ENCODE peak calls at places on chromosome X, in ten cellular contexts. F is A549; V is fibroblast of lung; J is GM12878; G is RWPE2; R is prostate gland; U is uterus; P is mesenchymal stem cell; B is naive thymus-derived CD4-positive, alpha-beta T cell; C is ascending aorta. T is an unnamed sample. For H3K4me1, the result is how much of the 10 kb centered on the place peaks cover.

GRCh38 chrX:56764153-56764974 is 35.3 kb downstream of the NBDY start:
- DNase-seq in F (peak), V (peak), J (peak), G (no peak), R (peak), U (peak), P (peak), B (peak), C (peak), T (no peak)

GRCh38 chrX:49082472-49082871 is 2.8 kb upstream of the WDR45 start:
- DNase-seq in F (no peak), V (no peak), J (no peak), G (no peak), R (no peak), U (no peak), P (no peak), B (no peak), C (no peak), T (no peak)

GRCh38 chrX:19566359-19567141 is 51.2 kb upstream of the MAP3K15 start:
- DNase-seq in F (no peak), V (peak), J (peak), G (no peak), R (no peak), U (no peak), P (peak), B (no peak), C (no peak), T (no peak)

GRCh38 chrX:44282753-44283152 is 60.7 kb downstream of the EFHC2 start:
- DNase-seq in F (no peak), V (no peak), J (no peak), G (no peak), R (no peak), U (no peak), P (no peak), B (no peak), C (no peak), T (no peak)

GRCh38 chrX:97987979-97988378 is 1104.3 kb downstream of the RPA4 start:
- DNase-seq in F (no peak), V (no peak), J (no peak), G (no peak), R (no peak), U (no peak), P (no peak), B (no peak), C (no peak), T (no peak)

GRCh38 chrX:104085919-104086318 is 9.9 kb upstream of the TMSB15C start:
- DNase-seq in F (no peak), V (no peak), J (no peak), G (no peak), R (no peak), U (no peak), P (no peak), B (no peak), C (no peak), T (no peak)

GRCh38 chrX:108304210-108304609 is 134.0 kb downstream of the COL4A6 start:
- DNase-seq in F (no peak), V (peak), J (no peak), G (no peak), R (no peak), U (no peak), P (peak), B (no peak), C (no peak), T (no peak)

GRCh38 chrX:107731831-107732502 is 43.6 kb downstream of the TSC22D3 start:
- DNase-seq in F (peak), V (peak), J (no peak), G (peak), R (peak), U (peak), P (peak), B (no peak), C (peak), T (no peak)

GRCh38 chrX:100928660-100929613 is at the start of gene XKRX:
- DNase-seq in F (peak), V (no peak), J (no peak), G (peak), R (peak), U (peak), P (no peak), B (peak), C (no peak), T (no peak)

GRCh38 chrX:40057405-40057804 is 40.4 kb downstream of the BCOR start:
- DNase-seq in F (no peak), V (no peak), J (no peak), G (no peak), R (no peak), U (no peak), P (no peak), B (no peak), C (peak), T (no peak)

GRCh38 chrX:7215842-7216241 is 67.9 kb upstream of the PUDP start:
- DNase-seq in F (no peak), V (no peak), J (no peak), G (no peak), R (no peak), U (no peak), P (no peak), B (no peak), C (no peak), T (no peak)

GRCh38 chrX:9392445-9392844 is 72.4 kb upstream of the TBL1X start:
- DNase-seq in F (no peak), V (no peak), J (no peak), G (no peak), R (no peak), U (no peak), P (no peak), B (no peak), C (no peak), T (no peak)

GRCh38 chrX:41276661-41277506 is 57.1 kb upstream of the DDX3X start:
- DNase-seq in F (no peak), V (peak), J (no peak), G (no peak), R (no peak), U (no peak), P (no peak), B (peak), C (no peak), T (no peak)

GRCh38 chrX:35104626-35105025 is 162.0 kb downstream of the FAM47B start:
- DNase-seq in F (no peak), V (no peak), J (no peak), G (no peak), R (no peak), U (no peak), P (no peak), B (no peak), C (no peak), T (no peak)

GRCh38 chrX:102712216-102712966 is at the start of gene GPRASP2:
- DNase-seq in F (peak), V (no peak), J (no peak), G (no peak), R (peak), U (peak), P (peak), B (peak), C (peak), T (no peak)

GRCh38 chrX:84362184-84362838 is 139.9 kb downstream of the HDX start:
- DNase-seq in F (no peak), V (peak), J (no peak), G (no peak), R (no peak), U (no peak), P (no peak), B (no peak), C (no peak), T (no peak)

GRCh38 chrX:118550792-118551191 is 55.2 kb downstream of the DOCK11 start:
- DNase-seq in F (no peak), V (no peak), J (no peak), G (no peak), R (no peak), U (no peak), P (no peak), B (no peak), C (no peak), T (peak)

GRCh38 chrX:105876658-105877057 is 54.3 kb downstream of the NRK start:
- DNase-seq in F (peak), V (peak), J (no peak), G (no peak), R (no peak), U (no peak), P (peak), B (no peak), C (no peak), T (no peak)

GRCh38 chrX:132576945-132577344 is 88.1 kb upstream of the MBNL3 start:
- DNase-seq in F (no peak), V (no peak), J (no peak), G (no peak), R (no peak), U (no peak), P (peak), B (no peak), C (no peak), T (no peak)

GRCh38 chrX:41412261-41413167 is 34.6 kb upstream of the NYX start:
- DNase-seq in F (peak), V (no peak), J (no peak), G (no peak), R (no peak), U (peak), P (peak), B (peak), C (no peak), T (no peak)

GRCh38 chrX:101617211-101618191 is at the start of gene ARMCX6:
- DNase-seq in F (peak), V (peak), J (no peak), G (no peak), R (peak), U (peak), P (peak), B (peak), C (peak), T (no peak)

GRCh38 chrX:123424546-123424945 is 240.5 kb downstream of the GRIA3 start:
- DNase-seq in F (peak), V (peak), J (peak), G (no peak), R (no peak), U (no peak), P (peak), B (no peak), C (no peak), T (no peak)

GRCh38 chrX:30504309-30504708 is 73.3 kb downstream of the TASL start:
- DNase-seq in F (peak), V (peak), J (peak), G (no peak), R (no peak), U (no peak), P (peak), B (peak), C (no peak), T (no peak)

GRCh38 chrX:38560776-38561125 is 591 bp upstream of the TSPAN7 start:
- DNase-seq in F (no peak), V (no peak), J (no peak), G (no peak), R (no peak), U (no peak), P (no peak), B (no peak), C (no peak), T (no peak)

GRCh38 chrX:137926090-137926489 is 360.2 kb downstream of the ZIC3 start:
- DNase-seq in F (peak), V (no peak), J (no peak), G (no peak), R (no peak), U (no peak), P (no peak), B (peak), C (no peak), T (no peak)

GRCh38 chrX:20432048-20432447 is 165.3 kb upstream of the RPS6KA3 start:
- DNase-seq in F (peak), V (peak), J (no peak), G (no peak), R (no peak), U (no peak), P (peak), B (no peak), C (no peak), T (no peak)

GRCh38 chrX:9885150-9885549 is 82.0 kb upstream of the CLDN34 start:
- DNase-seq in F (peak), V (peak), J (no peak), G (no peak), R (peak), U (no peak), P (peak), B (peak), C (no peak), T (no peak)

GRCh38 chrX:42602136-42602535 is 175.8 kb downstream of the PPP1R2C start:
- DNase-seq in F (no peak), V (no peak), J (no peak), G (no peak), R (no peak), U (no peak), P (no peak), B (no peak), C (no peak), T (no peak)

GRCh38 chrX:9180623-9181022 is 146.7 kb upstream of the FAM9B start:
- DNase-seq in F (no peak), V (no peak), J (no peak), G (no peak), R (no peak), U (no peak), P (no peak), B (no peak), C (no peak), T (no peak)

GRCh38 chrX:121579016-121579760 is 531.8 kb downstream of the GLUD2 start:
- DNase-seq in F (peak), V (no peak), J (peak), G (no peak), R (no peak), U (no peak), P (no peak), B (peak), C (no peak), T (no peak)

GRCh38 chrX:69285401-69285871 is 120.2 kb upstream of the PJA1 start:
- DNase-seq in F (no peak), V (peak), J (no peak), G (no peak), R (peak), U (peak), P (no peak), B (no peak), C (no peak), T (no peak)

GRCh38 chrX:2693526-2694002 is 2.5 kb downstream of the CD99 start:
- DNase-seq in F (no peak), V (no peak), J (no peak), G (no peak), R (no peak), U (no peak), P (peak), B (no peak), C (no peak), T (no peak)
- H3K4me3 ChIP-seq in F (no peak), V (peak), J (peak), G (no peak), R (no peak), U (no peak), P (no peak), B (peak), C (peak), T (no peak)

GRCh38 chrX:3026074-3026588 is 15.1 kb upstream of the ARSF start:
- DNase-seq in F (no peak), V (no peak), J (no peak), G (no peak), R (peak), U (no peak), P (no peak), B (no peak), C (no peak), T (no peak)
- H3K4me1 ChIP-seq in F (under half), V (under half), J (under half), G (under half), R (under half), U (under half), P (under half), B (under half), C (under half), T (under half)

DNA sequence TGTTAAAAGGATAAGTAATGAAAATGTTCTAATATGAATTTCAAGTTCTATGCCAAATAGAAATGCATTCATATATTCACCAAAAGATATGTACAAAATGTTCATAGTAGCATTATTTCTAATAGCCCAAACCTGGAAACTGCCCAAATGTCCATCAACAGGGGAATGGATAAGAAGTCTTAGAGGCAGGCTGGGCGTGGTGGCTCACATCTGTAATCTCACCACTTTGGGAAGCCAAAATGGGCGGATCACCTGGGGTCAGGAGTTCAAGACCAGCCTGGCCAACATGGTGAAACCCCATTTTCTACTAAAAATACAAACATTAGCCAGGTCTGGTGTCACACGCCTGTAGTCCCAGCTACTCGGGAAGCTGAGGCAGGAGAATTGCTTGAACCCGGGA is 2.3 kb upstream of the HPRT1 start:
- DNase-seq in F (no peak), V (no peak), J (no peak), G (no peak), R (no peak), U (no peak), P (no peak), B (no peak), C (no peak), T (no peak)
- H3K4me3 ChIP-seq in F (no peak), V (no peak), J (no peak), G (no peak), R (no peak), U (no peak), P (no peak), B (no peak), C (no peak), T (no peak)

GRCh38 chrX:24150051-24150790 is 692 bp downstream of the ZFX start:
- DNase-seq in F (peak), V (peak), J (peak), G (peak), R (peak), U (peak), P (peak), B (peak), C (peak), T (no peak)
- H3K4me1 ChIP-seq in F (half or more), V (under half), J (under half), G (under half), R (under half), U (under half), P (under half), B (under half), C (half or more), T (half or more)

GRCh38 chrX:119757979-119758681 is at the start of gene SOWAHD:
- DNase-seq in F (peak), V (peak), J (no peak), G (no peak), R (no peak), U (no peak), P (peak), B (peak), C (no peak), T (no peak)

GRCh38 chrX:119762718-119763117 is 4.3 kb downstream of the SOWAHD start:
- DNase-seq in F (no peak), V (no peak), J (no peak), G (no peak), R (no peak), U (no peak), P (no peak), B (no peak), C (no peak), T (no peak)

GRCh38 chrX:119758682-119759332 is 419 bp downstream of the SOWAHD start:
- DNase-seq in F (no peak), V (no peak), J (no peak), G (no peak), R (no peak), U (no peak), P (peak), B (peak), C (no peak), T (no peak)

GRCh38 chrX:119759333-119759766 is 962 bp downstream of the SOWAHD start:
- DNase-seq in F (no peak), V (no peak), J (no peak), G (no peak), R (no peak), U (no peak), P (no peak), B (no peak), C (no peak), T (no peak)

GRCh38 chrX:119760026-119760902 is 1.9 kb downstream of the SOWAHD start:
- DNase-seq in F (no peak), V (no peak), J (no peak), G (no peak), R (no peak), U (no peak), P (no peak), B (no peak), C (no peak), T (no peak)
- H3K4me3 ChIP-seq in F (no peak), V (no peak), J (peak), G (no peak), R (no peak), U (no peak), P (no peak), B (no peak), C (no peak), T (no peak)

DNA sequence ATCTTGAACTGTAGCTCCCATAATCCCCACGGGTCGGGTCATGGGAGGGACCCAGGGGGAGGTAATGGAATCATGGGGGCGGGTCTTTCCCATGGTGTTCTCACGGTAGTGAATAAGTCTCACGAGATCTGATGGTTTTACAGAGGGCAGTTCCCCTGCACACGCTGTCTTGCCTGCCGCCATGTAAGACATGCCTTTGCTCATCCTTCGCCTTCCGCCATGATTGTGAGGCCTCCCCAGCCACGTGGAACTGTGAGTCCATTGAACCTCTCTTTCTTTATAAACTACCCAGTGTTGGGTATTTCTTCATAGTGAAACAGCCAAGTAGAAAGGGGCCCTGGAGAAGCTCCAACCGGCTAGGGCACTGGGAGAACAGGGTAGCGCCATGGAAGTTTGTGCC is 12.3 kb downstream of the CTAG1A start:
- DNase-seq in F (no peak), V (no peak), J (no peak), G (no peak), R (no peak), U (no peak), P (no peak), B (no peak), C (peak), T (no peak)
- H3K4me1 ChIP-seq in F (under half), V (under half), J (under half), G (under half), R (under half), U (under half), P (under half), B (under half), C (under half), T (under half)